ENCODE peak calls at places on chromosomes 2 and 18, in seven cellular contexts. V is WTC11, M is HCT116, H is HEK293T, L is GM12878, Y is HepG2, G is K562. T is an unnamed sample.

GRCh38 chr2:101415220-101415619 is 27.9 kb upstream of the CREG2 start:
- DNase-seq in V (no peak), M (no peak), H (no peak), L (no peak), Y (no peak), G (no peak), T (no peak)

GRCh38 chr2:106555053-106555452 is 67.9 kb downstream of the CD8B2 start:
- DNase-seq in V (no peak), M (no peak), H (no peak), L (no peak), Y (no peak), G (no peak), T (no peak)

GRCh38 chr2:234133004-234133403 is 82.5 kb downstream of the SPP2 start:
- DNase-seq in V (no peak), M (no peak), H (no peak), L (no peak), Y (no peak), G (no peak), T (no peak)

GRCh38 chr2:66574701-66575624 is 140.0 kb downstream of the MEIS1 start:
- DNase-seq in V (peak; percentile 79), M (no peak), H (peak; percentile 65), L (no peak), Y (peak; percentile 57), G (peak; percentile 50), T (no peak)

GRCh38 chr2:227862227-227862740 is 9.1 kb upstream of the DAW1 start:
- DNase-seq in V (no peak), M (peak; percentile 51), H (peak; percentile 30), L (no peak), Y (peak; percentile 65), G (peak; percentile 35), T (no peak)

GRCh38 chr2:128285329-128285931 is 33.2 kb downstream of the HS6ST1 start:
- DNase-seq in V (no peak), M (no peak), H (no peak), L (no peak), Y (no peak), G (no peak), T (no peak)

GRCh38 chr2:64992218-64992617 is 3.0 kb downstream of the SLC1A4 start:
- DNase-seq in V (no peak), M (no peak), H (no peak), L (no peak), Y (no peak), G (no peak), T (no peak)

GRCh38 chr2:172299741-172300140 is 127.6 kb upstream of the ITGA6 start:
- DNase-seq in V (no peak), M (no peak), H (no peak), L (no peak), Y (no peak), G (no peak), T (no peak)

GRCh38 chr2:207676827-207677354 is 34.5 kb upstream of the CCNYL1 start:
- DNase-seq in V (no peak), M (no peak), H (no peak), L (no peak), Y (peak; percentile 26), G (no peak), T (no peak)

GRCh38 chr2:26724004-26724750 is 31.7 kb downstream of the KCNK3 start:
- DNase-seq in V (no peak), M (peak; percentile 93), H (no peak), L (no peak), Y (peak; percentile 36), G (peak; percentile 82), T (no peak)

GRCh38 chr2:95260028-95261023 is 13.9 kb upstream of the PROM2 start:
- DNase-seq in V (no peak), M (no peak), H (no peak), L (no peak), Y (no peak), G (no peak), T (no peak)

GRCh38 chr2:162676515-162676914 is 162.1 kb downstream of the KCNH7 start:
- DNase-seq in V (no peak), M (no peak), H (no peak), L (no peak), Y (no peak), G (no peak), T (no peak)

GRCh38 chr18:76425299-76426101 is 69.5 kb downstream of the ZNF516 start:
- DNase-seq in V (no peak), M (no peak), H (no peak), L (no peak), Y (no peak), G (no peak), T (peak; percentile 46)

GRCh38 chr18:39314595-39314994 is 1749.0 kb upstream of the CELF4 start:
- DNase-seq in V (no peak), M (no peak), H (no peak), L (no peak), Y (no peak), G (no peak), T (no peak)

GRCh38 chr18:9856097-9856496 is 29.7 kb upstream of the TXNDC2 start:
- DNase-seq in V (no peak), M (no peak), H (no peak), L (no peak), Y (no peak), G (no peak), T (no peak)

GRCh38 chr2:102278720-102279390 is 32.5 kb upstream of the IL1RL1 start:
- DNase-seq in V (no peak), M (no peak), H (no peak), L (no peak), Y (no peak), G (no peak), T (no peak)

GRCh38 chr2:141508806-141509595 is 621.8 kb downstream of the LRP1B start:
- DNase-seq in V (no peak), M (no peak), H (no peak), L (no peak), Y (no peak), G (no peak), T (no peak)

GRCh38 chr2:142515493-142515892 is 362.0 kb upstream of the KYNU start:
- DNase-seq in V (no peak), M (no peak), H (no peak), L (no peak), Y (no peak), G (no peak), T (no peak)

GRCh38 chr2:10395893-10396292 is 52.2 kb downstream of the ODC1 start:
- DNase-seq in V (no peak), M (no peak), H (no peak), L (no peak), Y (no peak), G (no peak), T (no peak)

GRCh38 chr2:84647267-84647666 is 131.0 kb downstream of the DNAH6 start:
- DNase-seq in V (no peak), M (no peak), H (no peak), L (no peak), Y (no peak), G (no peak), T (no peak)

DNA sequence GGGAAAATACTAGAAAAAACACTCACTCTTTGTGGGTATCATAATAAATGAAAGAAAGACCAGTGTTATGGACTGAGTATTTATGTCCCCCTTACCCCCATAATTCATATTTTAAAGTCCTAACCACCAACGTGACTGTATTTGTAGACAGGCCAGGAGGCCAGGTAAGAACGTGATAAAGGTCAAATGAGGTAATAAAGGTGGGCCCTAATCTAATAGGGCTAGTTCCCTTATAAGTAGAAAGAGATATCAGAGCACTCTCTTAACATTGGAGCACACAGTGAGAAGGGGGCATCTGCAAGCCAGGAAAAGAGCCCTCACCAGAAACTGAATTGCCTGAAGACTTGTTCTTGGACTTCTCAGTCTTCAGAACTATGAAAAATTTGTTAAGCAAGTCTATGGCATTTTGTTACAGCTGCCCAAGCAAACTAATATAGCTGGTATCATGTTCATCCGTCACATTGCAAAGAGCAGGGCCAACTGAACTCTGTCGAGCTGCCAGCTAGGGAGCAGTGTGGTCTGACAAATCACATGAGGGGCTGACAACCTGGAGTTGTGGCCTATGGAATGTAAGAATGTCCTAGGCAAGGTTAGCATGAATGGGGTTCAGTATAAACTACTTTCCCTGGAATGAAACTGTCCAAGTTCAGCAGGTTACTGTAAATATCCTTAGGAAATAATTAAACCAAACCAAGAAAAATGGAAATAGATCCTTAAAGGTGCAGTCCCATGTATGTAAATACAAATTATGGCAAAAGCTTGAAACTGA is 280.9 kb downstream of the ZNF385B start:
- DNase-seq in V (no peak), M (no peak), H (no peak), L (no peak), Y (peak; percentile 91), G (no peak), T (no peak)
- TF ChIP-seq SP1 in V (no peak), M (no peak), H (no peak), L (no peak), Y (no peak), G (no peak), T (no peak)

GRCh38 chr2:237309011-237309410 is 105.0 kb downstream of the COL6A3 start:
- DNase-seq in V (no peak), M (no peak), H (no peak), L (no peak), Y (no peak), G (no peak), T (no peak)
- TF ChIP-seq SP1 in V (no peak), M (no peak), H (no peak), L (no peak), Y (no peak), G (no peak), T (no peak)

DNA sequence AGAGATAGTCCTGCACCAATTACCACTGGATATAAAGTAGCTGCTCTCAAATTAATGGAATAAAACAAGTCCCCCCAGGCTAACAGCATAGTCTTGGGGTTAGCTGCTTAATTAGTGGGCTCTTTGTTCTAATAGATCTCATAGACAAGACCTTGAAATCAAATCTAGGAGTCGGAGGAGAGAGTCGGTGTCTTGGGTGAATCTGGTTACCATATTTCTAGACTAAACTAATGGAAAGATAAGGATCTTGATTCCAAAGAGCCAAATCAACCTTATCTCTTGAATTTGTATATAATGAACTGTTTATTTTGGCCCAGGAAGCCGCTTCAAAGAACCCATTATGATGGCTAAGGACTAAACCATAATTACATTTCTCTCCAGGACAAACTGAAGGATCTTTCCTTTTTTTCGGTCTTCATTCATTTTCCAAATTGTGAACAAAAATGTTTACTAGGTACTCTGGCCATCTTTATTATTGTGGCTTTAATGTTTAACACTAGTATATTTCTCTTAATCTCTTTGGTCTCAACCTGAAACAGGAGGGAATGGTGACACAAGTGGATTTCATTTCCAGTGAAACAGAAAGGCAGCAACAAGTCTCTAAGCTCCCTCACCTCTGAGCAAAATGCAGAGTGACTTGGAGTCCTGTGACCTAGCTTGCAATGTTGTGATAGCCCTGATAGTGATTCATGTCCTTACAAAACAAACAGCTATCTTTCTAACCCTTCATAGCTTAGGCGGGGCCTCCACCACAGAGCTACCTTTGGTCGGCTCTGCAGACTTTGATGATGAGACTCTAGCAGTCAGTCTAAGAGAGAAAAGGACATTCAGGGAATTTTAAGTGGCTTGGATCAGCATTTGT is 137.8 kb upstream of the PARD3B start:
- DNase-seq in V (no peak), M (no peak), H (no peak), L (no peak), Y (peak; percentile 84), G (peak; percentile 42), T (no peak)
- TF ChIP-seq SP1 in V (no peak), M (no peak), H (no peak), L (no peak), Y (no peak), G (no peak), T (no peak)

DNA sequence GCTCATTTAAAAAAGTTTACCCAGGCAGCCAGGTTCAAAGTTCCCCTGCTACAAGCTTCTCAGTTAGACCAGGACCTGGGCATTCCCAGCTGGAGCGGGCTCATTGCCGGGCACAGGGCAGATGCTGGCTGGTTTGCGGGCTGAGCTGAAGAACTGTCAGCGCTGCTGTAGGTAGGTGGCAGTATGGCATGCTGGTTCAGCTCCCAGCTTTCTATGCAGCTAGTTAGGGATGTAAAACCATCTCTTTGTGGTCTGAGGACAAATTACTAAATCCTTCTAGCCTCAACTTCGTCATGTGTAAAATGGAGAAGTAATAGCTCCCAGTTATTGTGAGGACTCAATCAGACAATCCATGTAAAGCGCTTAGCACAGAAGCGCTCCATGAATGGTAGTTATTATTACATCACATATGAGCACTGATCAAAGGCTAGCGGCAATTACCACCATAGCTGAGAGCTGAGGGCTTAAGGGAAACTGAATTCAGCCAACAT is 2.4 kb upstream of the LDLRAD4 start:
- DNase-seq in V (peak; percentile 51), M (peak; percentile 31), H (peak; percentile 35), L (peak; percentile 4), Y (peak; percentile 66), G (no peak), T (no peak)
- TF ChIP-seq SP1 in V (no peak), M (no peak), H (no peak), L (no peak), Y (no peak), G (no peak), T (no peak)

T was measured in H1.